ENCODE peak calls at places on chromosomes 1 and 21, in seven cellular contexts. One of them, this sample, is unnamed.
A peak's percentile ranks its signal among the peaks of the same experiment; 100 is the strongest.

GRCh38 chr1:224735159-224735558 is 119.0 kb downstream of the CNIH3 start:
- DNase-seq in prostate gland: no peak
- DNase-seq in stomach: no peak
- DNase-seq in ovary: no peak
- DNase-seq in A549: no peak
- DNase-seq in HCT116: no peak
- DNase-seq in GM12878: peak; percentile 55
- DNase-seq in this sample: no peak

GRCh38 chr1:83033682-83034081 is 965.2 kb downstream of the TTLL7 start:
- DNase-seq in stomach: no peak
- DNase-seq in prostate gland: no peak
- DNase-seq in A549: no peak
- DNase-seq in GM12878: no peak
- DNase-seq in HCT116: no peak
- DNase-seq in ovary: no peak
- DNase-seq in this sample: no peak

GRCh38 chr1:9235123-9235513 is 544 bp downstream of the H6PD start:
- DNase-seq in A549: peak; percentile 42
- DNase-seq in ovary: peak; percentile 57
- DNase-seq in stomach: peak; percentile 39
- DNase-seq in GM12878: no peak
- DNase-seq in HCT116: no peak
- DNase-seq in prostate gland: no peak
- DNase-seq in this sample: no peak

GRCh38 chr1:162983671-162984425 is 85.3 kb upstream of the RGS4 start:
- DNase-seq in GM12878: no peak
- DNase-seq in ovary: no peak
- DNase-seq in prostate gland: no peak
- DNase-seq in stomach: no peak
- DNase-seq in HCT116: no peak
- DNase-seq in A549: no peak
- DNase-seq in this sample: no peak

GRCh38 chr1:227356582-227357228 is 38.4 kb upstream of the CDC42BPA start:
- DNase-seq in A549: peak; percentile 61
- DNase-seq in GM12878: no peak
- DNase-seq in stomach: peak; percentile 36
- DNase-seq in ovary: no peak
- DNase-seq in HCT116: peak; percentile 48
- DNase-seq in prostate gland: no peak
- DNase-seq in this sample: no peak

GRCh38 chr1:17012775-17013501 is 1.2 kb upstream of the ATP13A2 start:
- DNase-seq in stomach: no peak
- DNase-seq in ovary: no peak
- DNase-seq in A549: no peak
- DNase-seq in prostate gland: no peak
- DNase-seq in GM12878: no peak
- DNase-seq in HCT116: no peak
- DNase-seq in this sample: no peak

GRCh38 chr1:167090289-167090942 is at the start of gene GPA33:
- DNase-seq in HCT116: no peak
- DNase-seq in stomach: no peak
- DNase-seq in ovary: no peak
- DNase-seq in prostate gland: no peak
- DNase-seq in A549: no peak
- DNase-seq in GM12878: no peak
- DNase-seq in this sample: no peak

GRCh38 chr1:147549526-147549925 is 8.2 kb downstream of the BCL9 start:
- DNase-seq in stomach: no peak
- DNase-seq in ovary: no peak
- DNase-seq in prostate gland: no peak
- DNase-seq in A549: no peak
- DNase-seq in HCT116: no peak
- DNase-seq in GM12878: no peak
- DNase-seq in this sample: no peak

GRCh38 chr1:184910596-184910995 is 63.7 kb downstream of the NIBAN1 start:
- DNase-seq in ovary: peak; percentile 48
- DNase-seq in stomach: peak; percentile 47
- DNase-seq in HCT116: no peak
- DNase-seq in GM12878: no peak
- DNase-seq in prostate gland: no peak
- DNase-seq in A549: no peak
- DNase-seq in this sample: no peak

GRCh38 chr1:39488801-39489566 is 2.5 kb upstream of the BMP8A start:
- DNase-seq in ovary: no peak
- DNase-seq in prostate gland: no peak
- DNase-seq in GM12878: no peak
- DNase-seq in HCT116: no peak
- DNase-seq in stomach: no peak
- DNase-seq in A549: no peak
- DNase-seq in this sample: no peak

GRCh38 chr1:205273551-205273982 is 45.8 kb downstream of the TMCC2 start:
- DNase-seq in GM12878: peak; percentile 32
- DNase-seq in A549: peak; percentile 87
- DNase-seq in ovary: peak; percentile 88
- DNase-seq in prostate gland: peak; percentile 87
- DNase-seq in HCT116: peak; percentile 48
- DNase-seq in stomach: peak; percentile 94
- DNase-seq in this sample: peak; percentile 87
- TF ChIP-seq POLR2A in GM12878: no peak
- TF ChIP-seq POLR2A in A549: no peak
- TF ChIP-seq POLR2A in ovary: no peak
- TF ChIP-seq POLR2A in prostate gland: no peak
- TF ChIP-seq POLR2A in HCT116: no peak
- TF ChIP-seq POLR2A in stomach: no peak
- TF ChIP-seq POLR2A in this sample: no peak

GRCh38 chr1:46302091-46303037 is 1.1 kb downstream of the LRRC41 start:
- DNase-seq in prostate gland: peak; percentile 31
- DNase-seq in GM12878: no peak
- DNase-seq in HCT116: no peak
- DNase-seq in A549: peak; percentile 36
- DNase-seq in stomach: peak; percentile 48
- DNase-seq in ovary: peak; percentile 53
- DNase-seq in this sample: peak; percentile 76
- TF ChIP-seq POLR2A in prostate gland: no peak
- TF ChIP-seq POLR2A in GM12878: peak; percentile 65
- TF ChIP-seq POLR2A in HCT116: no peak
- TF ChIP-seq POLR2A in A549: no peak
- TF ChIP-seq POLR2A in stomach: no peak
- TF ChIP-seq POLR2A in ovary: no peak
- TF ChIP-seq POLR2A in this sample: no peak

DNA sequence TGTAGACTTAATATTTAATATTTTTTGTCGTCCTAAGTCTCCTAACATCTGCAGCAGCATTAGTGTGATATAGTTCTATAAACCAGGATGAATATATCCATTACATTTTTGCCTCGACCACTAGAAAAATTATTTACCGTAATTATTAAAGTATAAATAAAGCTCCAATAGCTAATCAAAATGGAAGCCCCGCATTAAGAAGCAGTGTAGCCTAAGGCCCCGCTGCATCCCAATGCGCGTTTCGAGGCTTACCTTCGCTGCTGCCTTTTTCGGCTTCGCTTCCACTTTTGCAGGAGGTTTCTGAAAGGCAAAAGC is 891 bp downstream of the HMGN1 start:
- DNase-seq in stomach: no peak
- DNase-seq in prostate gland: no peak
- DNase-seq in GM12878: no peak
- DNase-seq in A549: no peak
- DNase-seq in HCT116: no peak
- DNase-seq in ovary: no peak
- DNase-seq in this sample: no peak
- TF ChIP-seq POLR2A in stomach: no peak
- TF ChIP-seq POLR2A in prostate gland: no peak
- TF ChIP-seq POLR2A in GM12878: no peak
- TF ChIP-seq POLR2A in A549: no peak
- TF ChIP-seq POLR2A in HCT116: no peak
- TF ChIP-seq POLR2A in ovary: no peak
- TF ChIP-seq POLR2A in this sample: no peak

GRCh38 chr1:32464716-32465540 is at the start of gene ZBTB8B:
- DNase-seq in ovary: peak; percentile 83
- DNase-seq in stomach: peak; percentile 71
- DNase-seq in GM12878: no peak
- DNase-seq in prostate gland: peak; percentile 80
- DNase-seq in A549: peak; percentile 51
- DNase-seq in HCT116: peak; percentile 26
- DNase-seq in this sample: peak; percentile 44
- TF ChIP-seq POLR2A in ovary: no peak
- TF ChIP-seq POLR2A in stomach: no peak
- TF ChIP-seq POLR2A in GM12878: no peak
- TF ChIP-seq POLR2A in prostate gland: no peak
- TF ChIP-seq POLR2A in A549: no peak
- TF ChIP-seq POLR2A in HCT116: no peak
- TF ChIP-seq POLR2A in this sample: no peak

DNA sequence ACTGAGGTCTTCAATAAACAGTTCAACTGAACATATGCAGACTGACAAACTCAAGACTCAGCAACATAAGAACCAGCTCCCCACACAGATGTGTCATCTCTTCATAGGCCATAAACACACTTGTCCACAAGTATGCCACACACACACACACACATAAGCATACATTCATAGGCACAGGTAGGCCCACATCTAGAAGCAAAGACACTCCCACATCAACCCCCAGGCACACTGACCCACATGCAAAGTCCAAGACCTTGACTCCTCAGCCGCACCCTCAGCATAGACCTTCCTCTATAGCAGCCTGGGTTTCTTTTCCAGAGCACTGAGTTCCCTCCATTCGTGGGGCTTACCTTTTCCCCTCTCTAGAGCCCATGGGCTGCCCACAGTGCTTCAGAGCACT is 1.4 kb downstream of the LAD1 start:
- DNase-seq in A549: peak; percentile 19
- DNase-seq in prostate gland: no peak
- DNase-seq in stomach: peak; percentile 46
- DNase-seq in ovary: no peak
- DNase-seq in GM12878: no peak
- DNase-seq in HCT116: no peak
- DNase-seq in this sample: no peak
- TF ChIP-seq POLR2A in A549: no peak
- TF ChIP-seq POLR2A in prostate gland: no peak
- TF ChIP-seq POLR2A in stomach: no peak
- TF ChIP-seq POLR2A in ovary: no peak
- TF ChIP-seq POLR2A in GM12878: no peak
- TF ChIP-seq POLR2A in HCT116: no peak
- TF ChIP-seq POLR2A in this sample: no peak

GRCh38 chr1:1230656-1231399 is 973 bp downstream of the SDF4 start:
- DNase-seq in HCT116: peak; percentile 45
- DNase-seq in ovary: no peak
- DNase-seq in prostate gland: no peak
- DNase-seq in GM12878: no peak
- DNase-seq in A549: peak; percentile 64
- DNase-seq in stomach: no peak
- DNase-seq in this sample: no peak
- TF ChIP-seq POLR2A in HCT116: no peak
- TF ChIP-seq POLR2A in ovary: no peak
- TF ChIP-seq POLR2A in prostate gland: no peak
- TF ChIP-seq POLR2A in GM12878: no peak
- TF ChIP-seq POLR2A in A549: no peak
- TF ChIP-seq POLR2A in stomach: no peak
- TF ChIP-seq POLR2A in this sample: no peak

DNA sequence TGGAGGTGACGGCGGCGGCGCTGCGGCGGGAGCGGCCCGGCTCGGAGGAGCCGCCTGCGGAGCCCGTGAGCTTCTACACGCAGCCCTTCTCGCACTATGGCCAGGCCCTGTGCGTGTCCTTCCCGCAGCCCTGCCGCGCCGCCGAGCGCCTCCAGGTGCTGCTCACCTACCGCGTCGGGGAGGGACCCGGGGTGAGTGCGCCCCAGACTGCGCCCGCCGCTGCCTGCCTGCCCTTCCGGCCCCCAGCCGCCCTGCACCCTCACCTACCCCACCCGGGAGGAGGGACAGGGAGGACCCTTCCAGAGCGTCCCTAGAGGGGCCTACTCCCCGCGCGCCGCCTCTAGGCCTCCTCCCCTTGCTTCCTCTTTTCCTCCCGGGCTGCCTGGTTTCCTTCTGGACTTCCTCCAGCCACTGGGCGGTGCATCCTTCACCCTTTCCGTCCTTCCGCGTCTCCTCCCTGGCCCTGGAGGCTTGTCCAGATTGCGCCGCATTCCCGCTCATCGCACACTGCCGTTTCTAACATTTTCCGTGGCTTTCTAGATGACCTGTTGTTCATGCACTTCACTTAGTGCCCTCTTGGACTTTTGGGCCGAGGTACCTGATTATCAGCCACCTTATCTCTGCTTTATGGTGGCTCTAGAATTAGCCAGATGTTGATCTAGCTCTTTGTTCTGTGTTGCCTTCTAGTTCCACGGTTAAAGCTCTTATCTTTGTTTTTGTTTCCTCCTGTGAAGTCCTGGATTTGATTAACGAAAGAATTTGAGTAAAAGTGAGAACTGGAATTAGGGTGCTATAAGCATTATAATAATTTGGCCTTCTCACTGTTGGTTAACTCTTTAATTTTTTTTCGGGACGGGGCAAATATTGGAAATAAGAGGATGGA is 716 bp downstream of the RNPEP start:
- DNase-seq in prostate gland: peak; percentile 51
- DNase-seq in stomach: peak; percentile 74
- DNase-seq in GM12878: no peak
- DNase-seq in A549: peak; percentile 82
- DNase-seq in ovary: peak; percentile 78
- DNase-seq in HCT116: peak; percentile 51
- DNase-seq in this sample: peak; percentile 60
- TF ChIP-seq POLR2A in prostate gland: peak; percentile 28
- TF ChIP-seq POLR2A in stomach: no peak
- TF ChIP-seq POLR2A in GM12878: no peak
- TF ChIP-seq POLR2A in A549: peak; percentile 67
- TF ChIP-seq POLR2A in ovary: no peak
- TF ChIP-seq POLR2A in HCT116: no peak
- TF ChIP-seq POLR2A in this sample: no peak

DNA sequence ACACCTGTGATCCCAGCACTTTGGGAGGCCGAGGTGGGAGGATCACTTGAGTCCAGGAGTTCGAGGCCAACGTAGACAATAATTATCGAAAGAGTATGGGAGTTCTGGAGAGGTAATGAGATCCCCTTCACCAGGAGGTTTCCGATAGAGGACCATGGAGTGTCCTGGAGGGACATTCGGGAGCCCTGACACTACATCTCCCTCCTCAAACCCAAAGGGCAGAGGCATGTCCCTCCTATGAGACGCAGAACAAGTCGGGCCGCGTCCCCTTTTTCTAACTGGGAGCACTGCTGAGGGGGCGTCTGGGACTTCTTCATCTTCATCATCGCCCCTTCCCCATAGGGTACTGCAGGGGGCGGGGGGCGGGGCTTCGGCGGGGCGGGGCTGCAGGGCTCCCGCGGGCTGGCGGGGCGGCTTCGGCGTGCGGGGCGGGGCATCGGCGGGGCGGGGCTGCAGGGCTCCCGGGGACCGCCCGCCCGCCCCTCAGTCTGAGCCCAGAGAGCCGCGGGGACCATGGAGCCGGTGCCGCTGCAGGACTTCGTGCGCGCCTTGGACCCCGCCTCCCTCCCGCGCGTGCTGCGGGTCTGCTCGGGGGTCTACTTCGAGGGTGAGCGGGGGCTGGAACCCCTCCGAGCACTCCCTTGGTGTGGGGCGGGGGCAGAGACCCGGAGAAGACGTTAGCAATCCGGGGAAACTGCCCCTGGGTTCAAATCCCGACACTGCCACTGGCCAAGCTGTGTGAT is at the start of gene THEMIS2:
- DNase-seq in A549: no peak
- DNase-seq in GM12878: no peak
- DNase-seq in HCT116: no peak
- DNase-seq in prostate gland: no peak
- DNase-seq in stomach: peak; percentile 67
- DNase-seq in ovary: peak; percentile 36
- DNase-seq in this sample: peak; percentile 85
- TF ChIP-seq POLR2A in A549: no peak
- TF ChIP-seq POLR2A in GM12878: peak; percentile 88
- TF ChIP-seq POLR2A in HCT116: no peak
- TF ChIP-seq POLR2A in prostate gland: peak; percentile 71
- TF ChIP-seq POLR2A in stomach: no peak
- TF ChIP-seq POLR2A in ovary: no peak
- TF ChIP-seq POLR2A in this sample: peak; percentile 76

This sample was measured in GM12892.